ENCODE peak calls at places on chromosome 5, in ten cellular contexts. V, S, F, I, U, D, X, H, K and G are unnamed samples.

GRCh38 chr5:38259062-38259857 is 901 bp downstream of the EGFLAM start:
- DNase-seq in V (no peak), S (no peak), F (no peak), I (no peak), U (no peak), D (no peak), X (no peak), H (no peak), K (no peak), G (no peak)

GRCh38 chr5:141617682-141618029 is 1.1 kb downstream of the DIAPH1 start:
- DNase-seq in V (no peak), S (no peak), F (no peak), I (no peak), U (no peak), D (no peak), X (no peak), H (no peak), K (no peak), G (no peak)

GRCh38 chr5:74233571-74233970 is 407.0 kb downstream of the ENC1 start:
- DNase-seq in V (no peak), S (no peak), F (no peak), I (no peak), U (no peak), D (no peak), X (no peak), H (peak), K (peak), G (no peak)

GRCh38 chr5:174424219-174425053 is 299.9 kb upstream of the MSX2 start:
- DNase-seq in V (no peak), S (no peak), F (no peak), I (no peak), U (no peak), D (no peak), X (no peak), H (no peak), K (no peak), G (no peak)

GRCh38 chr5:56817306-56817986 is 2.1 kb downstream of the MAP3K1 start:
- DNase-seq in V (no peak), S (no peak), F (no peak), I (no peak), U (no peak), D (no peak), X (no peak), H (no peak), K (no peak), G (no peak)

GRCh38 chr5:37015795-37016666 is 139.5 kb downstream of the NIPBL start:
- DNase-seq in V (no peak), S (no peak), F (no peak), I (no peak), U (no peak), D (no peak), X (no peak), H (no peak), K (peak), G (no peak)

GRCh38 chr5:132074091-132074771 is 642 bp downstream of the CSF2 start:
- DNase-seq in V (no peak), S (no peak), F (no peak), I (no peak), U (no peak), D (no peak), X (no peak), H (no peak), K (no peak), G (no peak)

GRCh38 chr5:138753794-138754698 is 821 bp downstream of the CTNNA1 start:
- DNase-seq in V (peak), S (peak), F (peak), I (peak), U (peak), D (peak), X (peak), H (peak), K (peak), G (peak)

GRCh38 chr5:142508027-142508426 is 177.9 kb downstream of the FGF1 start:
- DNase-seq in V (no peak), S (no peak), F (no peak), I (no peak), U (peak), D (no peak), X (no peak), H (no peak), K (no peak), G (no peak)

GRCh38 chr5:159552751-159553150 is 222.5 kb upstream of the IL12B start:
- DNase-seq in V (no peak), S (no peak), F (no peak), I (no peak), U (no peak), D (no peak), X (no peak), H (peak), K (no peak), G (no peak)

GRCh38 chr5:159547466-159548195 is 217.3 kb upstream of the IL12B start:
- DNase-seq in V (no peak), S (no peak), F (no peak), I (no peak), U (no peak), D (no peak), X (no peak), H (no peak), K (no peak), G (no peak)

GRCh38 chr5:159549046-159549445 is 218.8 kb upstream of the IL12B start:
- DNase-seq in V (no peak), S (no peak), F (no peak), I (no peak), U (no peak), D (no peak), X (no peak), H (no peak), K (no peak), G (no peak)

GRCh38 chr5:159550951-159551350 is 220.7 kb upstream of the IL12B start:
- DNase-seq in V (no peak), S (no peak), F (no peak), I (no peak), U (no peak), D (no peak), X (no peak), H (no peak), K (no peak), G (no peak)

GRCh38 chr5:159548517-159548916 is 218.2 kb upstream of the IL12B start:
- DNase-seq in V (no peak), S (no peak), F (no peak), I (no peak), U (no peak), D (no peak), X (no peak), H (no peak), K (no peak), G (no peak)
- TF ChIP-seq CTCF in V (no peak), S (no peak), F (no peak), I (no peak), U (no peak), D (no peak), X (no peak), H (no peak), K (no peak), G (no peak)

DNA sequence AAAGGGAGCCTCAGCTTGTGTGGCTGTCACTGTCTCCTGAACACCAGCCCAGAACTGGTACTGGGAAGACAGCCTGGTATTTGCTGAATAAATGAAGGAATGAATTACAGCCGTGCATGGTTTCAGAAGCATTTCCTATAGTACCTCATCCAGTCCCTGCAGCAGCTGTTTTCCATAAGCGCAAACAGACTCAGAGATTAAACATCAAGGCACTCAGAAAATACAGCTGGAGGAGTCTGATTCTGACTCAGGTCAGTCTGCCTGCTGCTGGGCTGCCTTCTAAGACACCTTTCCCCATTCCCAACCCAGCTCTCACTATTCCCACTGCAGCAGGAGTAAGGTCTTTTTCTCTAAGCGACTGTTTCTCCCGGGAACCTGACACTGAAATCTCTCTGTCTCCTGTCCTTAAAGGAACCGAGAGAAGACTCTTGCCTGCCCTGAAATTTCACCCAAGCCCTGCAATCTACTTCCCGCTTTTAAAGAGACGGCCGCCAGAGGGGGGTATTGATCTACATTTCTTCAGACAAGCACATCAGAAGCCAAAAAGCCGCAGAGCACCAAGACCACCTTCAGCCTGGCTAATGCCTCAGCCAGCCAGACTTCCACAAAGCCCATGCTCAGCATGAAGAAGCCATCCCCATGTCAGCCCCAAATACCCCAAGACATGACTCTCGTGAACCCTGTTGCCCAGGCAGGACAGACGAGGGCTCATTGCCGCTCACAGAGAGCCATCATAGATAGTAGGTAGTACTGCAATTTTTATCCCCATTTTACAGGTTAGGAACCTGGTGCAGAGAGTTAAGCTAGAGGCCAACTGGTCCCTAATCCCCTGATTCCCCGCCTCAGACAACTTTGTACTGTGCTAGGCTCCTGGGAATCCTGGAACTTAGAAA is 5.4 kb upstream of the FOXI1 start:
- DNase-seq in V (peak), S (peak), F (peak), I (peak), U (peak), D (peak), X (peak), H (peak), K (peak), G (peak)
- TF ChIP-seq CTCF in V (peak), S (peak), F (peak), I (peak), U (no peak), D (peak), X (peak), H (peak), K (peak), G (peak)

DNA sequence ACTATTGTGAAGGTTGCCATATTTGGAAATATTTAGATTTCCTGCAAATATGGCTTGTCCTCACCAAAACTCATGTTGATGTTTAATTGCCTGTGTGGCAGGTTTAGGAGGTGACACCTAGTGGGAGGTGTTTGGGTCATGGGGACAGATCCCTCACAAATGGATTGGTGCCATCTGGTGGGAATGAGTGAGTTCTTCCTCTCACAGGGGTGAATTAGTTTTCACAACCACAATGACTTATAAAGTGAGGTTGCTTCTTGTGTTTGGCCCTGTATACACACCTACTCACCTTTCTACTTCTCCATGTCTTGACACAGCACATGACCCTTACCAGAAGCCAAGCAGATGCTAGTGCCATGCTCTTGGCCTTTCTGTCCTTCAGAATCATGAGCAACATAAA is 41.1 kb downstream of the ISOC1 start:
- DNase-seq in V (no peak), S (no peak), F (peak), I (peak), U (no peak), D (no peak), X (no peak), H (no peak), K (no peak), G (no peak)
- TF ChIP-seq CTCF in V (no peak), S (no peak), F (peak), I (peak), U (no peak), D (no peak), X (no peak), H (no peak), K (no peak), G (no peak)

GRCh38 chr5:161165998-161166660 is 314.1 kb upstream of the ATP10B start:
- DNase-seq in V (no peak), S (no peak), F (no peak), I (peak), U (no peak), D (no peak), X (no peak), H (no peak), K (no peak), G (no peak)
- TF ChIP-seq CTCF in V (no peak), S (no peak), F (no peak), I (peak), U (no peak), D (no peak), X (no peak), H (no peak), K (no peak), G (no peak)

DNA sequence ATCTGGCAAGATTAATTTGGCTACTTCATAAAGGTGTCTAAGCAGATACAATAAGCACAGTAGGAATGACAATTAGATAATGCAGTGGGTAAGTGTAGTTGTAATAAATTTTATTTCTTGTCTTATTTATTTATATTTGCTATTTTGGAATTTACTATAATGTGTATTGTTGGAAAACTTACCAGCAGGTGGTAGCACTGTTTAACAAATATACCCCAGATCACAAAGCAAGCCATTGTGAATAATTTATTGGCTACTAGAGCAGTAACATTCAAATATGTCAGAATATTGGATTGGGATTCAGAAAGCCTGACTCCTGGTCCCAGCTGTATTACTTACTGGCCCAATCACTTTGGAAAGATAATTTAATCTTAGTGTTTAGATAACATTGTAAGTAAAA is 78.0 kb downstream of the ISOC1 start:
- DNase-seq in V (no peak), S (no peak), F (no peak), I (peak), U (no peak), D (no peak), X (no peak), H (no peak), K (peak), G (no peak)
- TF ChIP-seq CTCF in V (no peak), S (no peak), F (no peak), I (no peak), U (no peak), D (no peak), X (no peak), H (no peak), K (peak), G (peak)

GRCh38 chr5:65924366-65925093 is 1.8 kb upstream of the ERBIN start:
- DNase-seq in V (no peak), S (no peak), F (no peak), I (peak), U (no peak), D (no peak), X (no peak), H (no peak), K (no peak), G (no peak)

GRCh38 chr5:65926276-65926761 is at the start of gene ERBIN:
- DNase-seq in V (peak), S (peak), F (peak), I (peak), U (peak), D (peak), X (peak), H (peak), K (peak), G (peak)

GRCh38 chr5:65925094-65925600 is 1.2 kb upstream of the ERBIN start:
- DNase-seq in V (peak), S (peak), F (peak), I (peak), U (peak), D (peak), X (peak), H (peak), K (peak), G (no peak)

GRCh38 chr5:65926893-65927292 is 518 bp downstream of the ERBIN start:
- DNase-seq in V (no peak), S (no peak), F (peak), I (peak), U (no peak), D (peak), X (no peak), H (no peak), K (peak), G (no peak)

DNA sequence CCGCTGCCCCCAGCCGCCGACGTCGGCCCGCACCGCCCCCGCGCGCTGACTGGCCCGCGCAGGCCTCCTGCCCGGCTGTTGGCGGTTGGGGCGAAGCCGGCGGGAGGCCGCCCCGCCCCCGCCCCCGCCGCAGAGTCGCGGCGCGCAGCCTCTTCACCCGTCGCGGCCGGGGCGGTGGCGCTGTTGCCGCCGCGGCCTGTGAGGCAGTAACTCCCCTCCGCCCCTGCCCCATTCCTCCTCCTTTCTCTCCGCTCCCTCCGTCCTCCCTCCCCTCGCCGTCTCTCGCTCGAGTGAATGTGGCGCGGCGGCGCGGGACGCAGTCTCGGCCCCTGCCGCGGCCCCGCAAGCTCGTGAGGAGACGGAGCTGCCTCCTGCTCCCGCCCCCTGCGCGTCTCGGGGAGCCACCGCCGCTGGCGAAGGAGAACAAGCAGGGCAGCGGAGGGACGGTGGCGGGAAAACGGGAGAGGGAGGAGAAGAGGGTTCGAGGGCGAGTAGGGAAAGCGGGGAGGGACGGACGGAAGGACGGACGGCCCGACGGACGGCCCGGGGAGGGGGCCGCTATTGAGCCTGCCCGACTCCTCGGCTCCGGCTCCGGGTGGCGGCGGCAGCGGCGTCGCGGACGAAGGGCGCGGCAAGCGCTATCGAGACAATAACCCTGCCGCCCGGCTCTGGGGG is 637 bp upstream of the ERBIN start:
- DNase-seq in V (peak), S (peak), F (peak), I (peak), U (peak), D (peak), X (peak), H (peak), K (peak), G (peak)
- TF ChIP-seq CTCF in V (peak), S (no peak), F (peak), I (peak), U (no peak), D (no peak), X (peak), H (peak), K (no peak), G (no peak)

DNA sequence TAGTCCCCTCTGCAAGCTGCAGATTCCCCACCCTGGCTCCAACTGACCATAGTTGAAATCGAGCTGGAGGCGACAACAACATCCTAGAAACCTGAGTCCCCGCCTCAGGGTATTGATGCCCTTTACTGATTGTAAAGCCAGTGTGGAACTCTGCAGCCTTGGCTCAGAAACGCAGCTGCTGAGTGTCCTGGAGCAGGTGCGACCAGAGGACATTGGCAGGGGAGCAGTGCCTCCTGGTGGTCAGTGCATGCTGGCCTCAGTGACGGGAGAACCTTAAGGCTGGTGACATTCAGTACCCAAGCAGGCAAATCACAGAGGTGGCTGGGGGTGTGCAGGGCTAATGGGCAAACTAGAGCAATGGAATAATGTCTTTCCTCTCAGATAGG is 20.4 kb upstream of the ZNF354B start:
- DNase-seq in V (no peak), S (no peak), F (no peak), I (peak), U (no peak), D (peak), X (peak), H (peak), K (peak), G (peak)
- TF ChIP-seq CTCF in V (peak), S (no peak), F (no peak), I (peak), U (no peak), D (peak), X (peak), H (peak), K (peak), G (no peak)

DNA sequence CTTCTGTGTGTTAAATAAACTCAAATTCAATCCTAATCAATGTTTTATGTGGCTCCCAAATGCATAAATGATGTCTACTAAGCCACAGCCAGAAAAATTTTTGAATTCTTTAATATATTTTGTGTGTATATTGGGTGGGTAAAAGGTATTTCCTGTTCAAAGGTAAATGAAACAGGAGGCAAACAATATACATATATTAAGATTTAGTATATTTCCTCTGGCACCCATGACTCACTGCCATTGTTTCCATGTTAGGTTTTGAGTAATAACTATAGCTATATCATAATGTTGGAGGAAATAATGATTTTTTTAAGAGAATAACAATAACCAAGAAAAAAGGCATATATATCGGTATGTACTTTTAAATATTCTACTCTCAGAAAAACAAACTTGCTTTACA is 1071.9 kb upstream of the CDH10 start:
- DNase-seq in V (no peak), S (no peak), F (no peak), I (no peak), U (no peak), D (no peak), X (no peak), H (no peak), K (no peak), G (no peak)
- TF ChIP-seq CTCF in V (no peak), S (no peak), F (no peak), I (no peak), U (no peak), D (no peak), X (no peak), H (no peak), K (no peak), G (no peak)